ENCODE peak calls at places on chromosome 2, in six cellular contexts. N is dorsolateral prefrontal cortex, S is amygdala, H is hypothalamus, G is HuH-7, Y is neural crest cell. L is an unnamed sample.

GRCh38 chr2:78589871-78590270 is 435.6 kb upstream of the REG3G start:
- DNase-seq in N (no peak), S (no peak), H (no peak), G (no peak), Y (no peak), L (no peak)

GRCh38 chr2:100677611-100678185 is 114.9 kb downstream of the PDCL3 start:
- DNase-seq in N (no peak), S (no peak), H (no peak), G (no peak), Y (no peak), L (no peak)

GRCh38 chr2:112692914-112693313 is 27.9 kb upstream of the NT5DC4 start:
- DNase-seq in N (no peak), S (no peak), H (no peak), G (no peak), Y (no peak), L (no peak)

GRCh38 chr2:152411154-152411553 is 76.2 kb downstream of the FMNL2 start:
- DNase-seq in N (no peak), S (no peak), H (no peak), G (no peak), Y (no peak), L (no peak)

GRCh38 chr2:224159345-224159928 is 120.4 kb upstream of the SERPINE2 start:
- DNase-seq in N (no peak), S (no peak), H (no peak), G (no peak), Y (no peak), L (no peak)

GRCh38 chr2:141925511-141925910 is 205.3 kb downstream of the LRP1B start:
- DNase-seq in N (no peak), S (no peak), H (no peak), G (no peak), Y (no peak), L (no peak)

GRCh38 chr2:166831930-166832329 is 56.4 kb upstream of the XIRP2 start:
- DNase-seq in N (no peak), S (no peak), H (no peak), G (no peak), Y (no peak), L (peak)

GRCh38 chr2:10137053-10137843 is 14.7 kb downstream of the RRM2 start:
- DNase-seq in N (no peak), S (no peak), H (no peak), G (no peak), Y (no peak), L (peak)

GRCh38 chr2:12502759-12503158 is 214.0 kb upstream of the TRIB2 start:
- DNase-seq in N (no peak), S (no peak), H (no peak), G (no peak), Y (no peak), L (no peak)

GRCh38 chr2:23423062-23423872 is 38.3 kb downstream of the KLHL29 start:
- DNase-seq in N (no peak), S (no peak), H (no peak), G (no peak), Y (peak), L (no peak)

GRCh38 chr2:239601201-239601851 is 200.5 kb upstream of the HDAC4 start:
- DNase-seq in N (no peak), S (no peak), H (no peak), G (no peak), Y (no peak), L (no peak)

GRCh38 chr2:89767581-89768435 is 1076.3 kb downstream of the RPIA start:
- DNase-seq in N (peak), S (no peak), H (no peak), G (no peak), Y (no peak), L (no peak)

GRCh38 chr2:25373269-25373981 is 31.7 kb upstream of the DNMT3A start:
- DNase-seq in N (no peak), S (no peak), H (no peak), G (no peak), Y (no peak), L (no peak)

GRCh38 chr2:54461251-54461650 is 5.1 kb downstream of the SPTBN1 start:
- DNase-seq in N (no peak), S (no peak), H (no peak), G (no peak), Y (no peak), L (peak)

GRCh38 chr2:85430780-85431601 is 12.5 kb downstream of the SH2D6 start:
- DNase-seq in N (peak), S (peak), H (peak), G (no peak), Y (peak), L (no peak)

GRCh38 chr2:132788310-132788832 is 118.4 kb upstream of the LYPD1 start:
- DNase-seq in N (no peak), S (no peak), H (no peak), G (no peak), Y (no peak), L (no peak)

GRCh38 chr2:25294573-25295462 is 46.9 kb downstream of the DNMT3A start:
- DNase-seq in N (peak), S (peak), H (peak), G (no peak), Y (no peak), L (peak)

GRCh38 chr2:232518844-232519243 is 1.3 kb upstream of the PRSS56 start:
- DNase-seq in N (no peak), S (no peak), H (no peak), G (no peak), Y (no peak), L (no peak)

GRCh38 chr2:120105360-120105759 is 92.5 kb downstream of the EPB41L5 start:
- DNase-seq in N (no peak), S (no peak), H (no peak), G (no peak), Y (no peak), L (peak)

GRCh38 chr2:136378712-136379595 is 261.0 kb upstream of the CXCR4 start:
- DNase-seq in N (peak), S (peak), H (peak), G (peak), Y (peak), L (peak)

GRCh38 chr2:96527052-96527964 is 9.2 kb upstream of the ARID5A start:
- DNase-seq in N (no peak), S (no peak), H (no peak), G (no peak), Y (peak), L (peak)

GRCh38 chr2:71925268-71926097 is 222.2 kb downstream of the CYP26B1 start:
- DNase-seq in N (no peak), S (no peak), H (no peak), G (no peak), Y (no peak), L (peak)

GRCh38 chr2:150282821-150283309 is 204.6 kb downstream of the RND3 start:
- DNase-seq in N (no peak), S (no peak), H (no peak), G (no peak), Y (no peak), L (no peak)

GRCh38 chr2:65430515-65431416 is 1.6 kb downstream of the SPRED2 start:
- DNase-seq in N (peak), S (no peak), H (peak), G (peak), Y (peak), L (peak)

GRCh38 chr2:134420256-134420655 is 166.4 kb downstream of the MGAT5 start:
- DNase-seq in N (no peak), S (no peak), H (no peak), G (no peak), Y (no peak), L (no peak)

GRCh38 chr2:145729993-145730770 is 1210.3 kb upstream of the ZEB2 start:
- DNase-seq in N (no peak), S (no peak), H (no peak), G (no peak), Y (no peak), L (no peak)

GRCh38 chr2:202545523-202545922 is 89.2 kb upstream of the FAM117B start:
- DNase-seq in N (no peak), S (no peak), H (no peak), G (no peak), Y (no peak), L (no peak)

GRCh38 chr2:66440011-66440542 is 5.2 kb downstream of the MEIS1 start:
- DNase-seq in N (peak), S (no peak), H (peak), G (no peak), Y (no peak), L (peak)

GRCh38 chr2:69717902-69718301 is 24.0 kb upstream of the ANXA4 start:
- DNase-seq in N (no peak), S (no peak), H (no peak), G (no peak), Y (no peak), L (no peak)

GRCh38 chr2:1588994-1589611 is 155.2 kb downstream of the PXDN start:
- DNase-seq in N (peak), S (no peak), H (no peak), G (no peak), Y (no peak), L (peak)

GRCh38 chr2:160402498-160402897 is 91.1 kb downstream of the RBMS1 start:
- DNase-seq in N (no peak), S (no peak), H (no peak), G (no peak), Y (no peak), L (no peak)

GRCh38 chr2:134202361-134202760 is 51.5 kb upstream of the MGAT5 start:
- DNase-seq in N (no peak), S (no peak), H (no peak), G (no peak), Y (no peak), L (no peak)

GRCh38 chr2:21916934-21917522 is 793.3 kb downstream of the TDRD15 start:
- DNase-seq in N (no peak), S (no peak), H (no peak), G (no peak), Y (no peak), L (no peak)

GRCh38 chr2:126748929-126749518 is 93.1 kb downstream of the GYPC start:
- DNase-seq in N (no peak), S (no peak), H (no peak), G (no peak), Y (no peak), L (no peak)

GRCh38 chr2:173830169-173830568 is 135.0 kb downstream of the SP3 start:
- DNase-seq in N (no peak), S (no peak), H (no peak), G (no peak), Y (no peak), L (peak)

GRCh38 chr2:217934321-217935131 is 68.3 kb downstream of the TNS1 start:
- DNase-seq in N (no peak), S (no peak), H (no peak), G (no peak), Y (no peak), L (peak)

GRCh38 chr2:231429152-231429551 is 33.6 kb downstream of the B3GNT7 start:
- DNase-seq in N (no peak), S (no peak), H (no peak), G (no peak), Y (no peak), L (no peak)

GRCh38 chr2:16656784-16657391 is 8.7 kb downstream of the CYRIA start:
- DNase-seq in N (no peak), S (no peak), H (peak), G (no peak), Y (no peak), L (no peak)

GRCh38 chr2:144989580-144990270 is 469.8 kb upstream of the ZEB2 start:
- DNase-seq in N (no peak), S (no peak), H (no peak), G (no peak), Y (no peak), L (no peak)

L was measured in cardiac fibroblast.